ENCODE peak calls at places on chromosomes 1 and 21, in five cellular contexts. N is AG09309; E is NB4; I is IMR-90; G is CD4-positive, alpha-beta memory T cell. A is an unnamed sample.

GRCh38 chr1:34268311-34269042 is 91.8 kb downstream of the C1orf94 start:
- DNase-seq in N (peak), E (no peak), I (peak), G (no peak), A (no peak)

GRCh38 chr1:20037877-20038276 is 32.1 kb upstream of the PLA2G5 start:
- DNase-seq in N (no peak), E (peak), I (no peak), G (no peak), A (peak)

GRCh38 chr1:235017719-235018118 is 110.9 kb downstream of the TOMM20 start:
- DNase-seq in N (no peak), E (no peak), I (peak), G (no peak), A (no peak)

GRCh38 chr1:22872971-22873664 is 99.5 kb downstream of the LACTBL1 start:
- DNase-seq in N (no peak), E (peak), I (no peak), G (no peak), A (no peak)

GRCh38 chr21:28537371-28538079 is 455.2 kb downstream of the LTN1 start:
- DNase-seq in N (peak), E (no peak), I (peak), G (no peak), A (no peak)

GRCh38 chr21:37787456-37787855 is 128.8 kb downstream of the KCNJ6 start:
- DNase-seq in N (peak), E (no peak), I (peak), G (no peak), A (no peak)

GRCh38 chr21:37658121-37658993 is 257.9 kb downstream of the KCNJ6 start:
- DNase-seq in N (no peak), E (no peak), I (no peak), G (no peak), A (no peak)

GRCh38 chr1:206048582-206048981 is 4.4 kb upstream of the RHEX start:
- DNase-seq in N (no peak), E (peak), I (no peak), G (no peak), A (no peak)

GRCh38 chr1:49104575-49104974 is 327.9 kb upstream of the BEND5 start:
- DNase-seq in N (no peak), E (no peak), I (no peak), G (no peak), A (no peak)

GRCh38 chr1:150226486-150226885 is 9.4 kb downstream of the ANP32E start:
- DNase-seq in N (no peak), E (no peak), I (no peak), G (no peak), A (no peak)

GRCh38 chr1:209871430-209871829 is 43.7 kb downstream of the UTP25 start:
- DNase-seq in N (no peak), E (no peak), I (no peak), G (no peak), A (no peak)

GRCh38 chr1:100606438-100606837 is 68.5 kb downstream of the GPR88 start:
- DNase-seq in N (peak), E (peak), I (peak), G (no peak), A (no peak)

GRCh38 chr1:34915521-34915920 is 13.9 kb downstream of the DLGAP3 start:
- DNase-seq in N (no peak), E (no peak), I (no peak), G (no peak), A (no peak)

GRCh38 chr1:229068266-229069043 is 202.5 kb upstream of the RAB4A start:
- DNase-seq in N (no peak), E (peak), I (no peak), G (no peak), A (no peak)

GRCh38 chr1:222310830-222311229 is 237.1 kb downstream of the HHIPL2 start:
- DNase-seq in N (no peak), E (no peak), I (no peak), G (peak), A (no peak)

GRCh38 chr1:180141381-180141934 is 13.2 kb upstream of the QSOX1 start:
- DNase-seq in N (no peak), E (no peak), I (no peak), G (no peak), A (no peak)

GRCh38 chr1:63405021-63405420 is 37.6 kb downstream of the ALG6 start:
- DNase-seq in N (no peak), E (no peak), I (no peak), G (no peak), A (no peak)

GRCh38 chr1:163442214-163442765 is 120.5 kb downstream of the NUF2 start:
- DNase-seq in N (no peak), E (no peak), I (no peak), G (no peak), A (no peak)

GRCh38 chr1:16162163-16162822 is 6.4 kb upstream of the EPHA2 start:
- DNase-seq in N (no peak), E (no peak), I (no peak), G (peak), A (peak)

GRCh38 chr21:45577806-45578801 is 35.9 kb upstream of the SLC19A1 start:
- DNase-seq in N (no peak), E (no peak), I (no peak), G (no peak), A (no peak)

GRCh38 chr1:206748348-206749034 is 22.1 kb upstream of the IL19 start:
- DNase-seq in N (no peak), E (peak), I (no peak), G (no peak), A (no peak)

GRCh38 chr1:108901106-108901505 is 24.3 kb downstream of the GPSM2 start:
- DNase-seq in N (no peak), E (no peak), I (no peak), G (no peak), A (no peak)

GRCh38 chr1:7437608-7438395 is 333.3 kb upstream of the VAMP3 start:
- DNase-seq in N (no peak), E (no peak), I (no peak), G (no peak), A (no peak)

GRCh38 chr1:7435276-7436055 is 335.6 kb upstream of the VAMP3 start:
- DNase-seq in N (no peak), E (no peak), I (no peak), G (no peak), A (no peak)

GRCh38 chr1:7438396-7438785 is 332.7 kb upstream of the VAMP3 start:
- DNase-seq in N (no peak), E (no peak), I (no peak), G (no peak), A (no peak)

GRCh38 chr1:7436056-7437005 is 334.8 kb upstream of the VAMP3 start:
- DNase-seq in N (no peak), E (no peak), I (no peak), G (no peak), A (no peak)

GRCh38 chr1:7437036-7437435 is 334.1 kb upstream of the VAMP3 start:
- DNase-seq in N (no peak), E (no peak), I (no peak), G (no peak), A (no peak)
- H3K4me3 ChIP-seq in N (no peak), E (no peak), I (no peak), G (no peak), A (no peak)

GRCh38 chr1:1631793-1632420 is at the start of gene MMP23B:
- DNase-seq in N (no peak), E (peak), I (no peak), G (no peak), A (no peak)
- H3K4me3 ChIP-seq in N (no peak), E (no peak), I (peak), G (no peak), A (no peak)

GRCh38 chr1:173864179-173864867 is 3.5 kb downstream of the GAS5 start:
- DNase-seq in N (no peak), E (no peak), I (peak), G (no peak), A (no peak)
- H3K4me3 ChIP-seq in N (no peak), E (peak), I (no peak), G (peak), A (no peak)

DNA sequence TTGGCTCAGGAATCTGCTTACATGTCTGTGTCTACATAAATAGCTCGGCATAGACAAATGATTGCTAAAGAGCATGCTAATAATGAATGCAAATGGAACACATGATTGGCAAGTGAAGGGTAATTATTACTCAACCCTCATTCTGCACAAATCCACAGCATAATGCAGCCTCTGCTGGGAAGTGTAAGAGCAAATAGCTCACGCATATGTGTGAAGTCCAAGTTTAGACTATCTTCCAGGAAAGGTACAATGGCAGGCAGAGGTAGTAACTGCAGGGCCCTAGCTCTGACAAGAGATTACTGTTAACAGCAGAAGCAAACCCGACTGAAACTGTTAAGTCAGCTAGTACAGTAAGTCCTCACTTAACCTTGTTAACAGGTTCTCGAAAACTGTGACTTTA is 7.0 kb upstream of the IL6R start:
- DNase-seq in N (no peak), E (peak), I (no peak), G (no peak), A (no peak)
- H3K4me3 ChIP-seq in N (no peak), E (no peak), I (no peak), G (no peak), A (no peak)

GRCh38 chr1:240004086-240004749 is 87.5 kb upstream of the FMN2 start:
- DNase-seq in N (no peak), E (peak), I (peak), G (no peak), A (no peak)
- H3K4me3 ChIP-seq in N (no peak), E (no peak), I (no peak), G (no peak), A (no peak)

GRCh38 chr21:41431788-41432548 is 5.9 kb downstream of the MX1 start:
- DNase-seq in N (no peak), E (no peak), I (no peak), G (no peak), A (no peak)
- H3K4me3 ChIP-seq in N (no peak), E (no peak), I (no peak), G (no peak), A (no peak)

GRCh38 chr1:13699510-13699909 is 478 bp upstream of the PRDM2 start:
- DNase-seq in N (no peak), E (peak), I (no peak), G (no peak), A (no peak)
- H3K4me3 ChIP-seq in N (peak), E (peak), I (peak), G (peak), A (peak)

GRCh38 chr1:47024138-47024856 is 828 bp downstream of the CYP4X1 start:
- DNase-seq in N (no peak), E (no peak), I (no peak), G (no peak), A (peak)
- H3K4me3 ChIP-seq in N (no peak), E (no peak), I (no peak), G (no peak), A (no peak)

A was measured in Jurkat, Clone E6-1.